ENCODE peak calls at places on chromosomes 5 and 9, in five cellular contexts. A, R, G, D and E are unnamed samples.

GRCh38 chr5:97182571-97183099 is 412 bp downstream of the RIOK2 start:
- DNase-seq in A (no peak), R (no peak), G (peak), D (peak), E (no peak)

GRCh38 chr5:57834829-57835554 is 352.4 kb upstream of the ACTBL2 start:
- DNase-seq in A (peak), R (peak), G (peak), D (peak), E (peak)

GRCh38 chr5:142820447-142820846 is 50.3 kb downstream of the ARHGAP26 start:
- DNase-seq in A (no peak), R (no peak), G (no peak), D (no peak), E (no peak)

GRCh38 chr5:158725223-158725825 is 374.4 kb downstream of the EBF1 start:
- DNase-seq in A (no peak), R (no peak), G (no peak), D (no peak), E (no peak)

GRCh38 chr5:10904862-10905432 is 143.9 kb upstream of the DAP start:
- DNase-seq in A (peak), R (peak), G (no peak), D (no peak), E (peak)

GRCh38 chr5:152464048-152464447 is 59.0 kb upstream of the NMUR2 start:
- DNase-seq in A (no peak), R (no peak), G (no peak), D (no peak), E (peak)

GRCh38 chr5:119943148-119943547 is 313.8 kb downstream of the FAM170A start:
- DNase-seq in A (no peak), R (no peak), G (no peak), D (peak), E (no peak)

GRCh38 chr5:156121234-156121633 is 205.7 kb upstream of the SGCD start:
- DNase-seq in A (no peak), R (no peak), G (no peak), D (peak), E (no peak)

GRCh38 chr5:71740015-71740753 is 21.1 kb downstream of the CARTPT start:
- DNase-seq in A (no peak), R (no peak), G (no peak), D (no peak), E (no peak)

GRCh38 chr9:136858844-136859757 is 7.0 kb downstream of the MAMDC4 start:
- DNase-seq in A (no peak), R (no peak), G (no peak), D (peak), E (peak)

GRCh38 chr9:3490957-3491356 is 34.8 kb downstream of the RFX3 start:
- DNase-seq in A (no peak), R (no peak), G (no peak), D (no peak), E (no peak)

GRCh38 chr5:141617128-141617527 is 1.7 kb downstream of the DIAPH1 start:
- DNase-seq in A (no peak), R (no peak), G (no peak), D (no peak), E (no peak)

GRCh38 chr9:24257726-24258125 is 288.0 kb downstream of the IZUMO3 start:
- DNase-seq in A (no peak), R (no peak), G (no peak), D (peak), E (no peak)

GRCh38 chr9:127833555-127833954 is 20.9 kb downstream of the ENG start:
- DNase-seq in A (no peak), R (no peak), G (no peak), D (no peak), E (no peak)

GRCh38 chr9:37443566-37443965 is 21.1 kb downstream of the GRHPR start:
- DNase-seq in A (no peak), R (no peak), G (no peak), D (no peak), E (no peak)

GRCh38 chr5:179731791-179732411 is 721 bp upstream of the MAML1 start:
- DNase-seq in A (peak), R (no peak), G (no peak), D (peak), E (peak)

GRCh38 chr9:16192403-16193017 is 639.7 kb downstream of the CCDC171 start:
- DNase-seq in A (no peak), R (no peak), G (no peak), D (peak), E (no peak)

GRCh38 chr5:80781356-80781755 is 126.6 kb upstream of the DHFR start:
- DNase-seq in A (no peak), R (no peak), G (no peak), D (peak), E (no peak)

GRCh38 chr5:175652741-175653663 is 4.9 kb upstream of the HRH2 start:
- DNase-seq in A (no peak), R (no peak), G (no peak), D (peak), E (no peak)

GRCh38 chr5:91007780-91008402 is 375.2 kb downstream of the ARRDC3 start:
- DNase-seq in A (no peak), R (no peak), G (no peak), D (no peak), E (no peak)

GRCh38 chr5:160774646-160775313 is 77.2 kb downstream of the ATP10B start:
- DNase-seq in A (no peak), R (peak), G (no peak), D (no peak), E (no peak)

GRCh38 chr9:126375386-126375785 is 48.8 kb downstream of the MVB12B start:
- DNase-seq in A (no peak), R (peak), G (peak), D (peak), E (no peak)

GRCh38 chr9:131747352-131747751 is 7.5 kb upstream of the RAPGEF1 start:
- DNase-seq in A (no peak), R (peak), G (peak), D (peak), E (no peak)

GRCh38 chr9:17229945-17230560 is 95.2 kb downstream of the CNTLN start:
- DNase-seq in A (no peak), R (no peak), G (no peak), D (no peak), E (no peak)

GRCh38 chr5:94375801-94376200 is 242.6 kb downstream of the KIAA0825 start:
- DNase-seq in A (no peak), R (no peak), G (no peak), D (peak), E (no peak)

GRCh38 chr9:75390951-75391350 is 302.6 kb downstream of the OSTF1 start:
- DNase-seq in A (no peak), R (no peak), G (no peak), D (peak), E (no peak)

GRCh38 chr5:120055858-120056257 is 408.2 kb upstream of the PRR16 start:
- DNase-seq in A (no peak), R (no peak), G (no peak), D (peak), E (no peak)

GRCh38 chr5:164013077-164013670 is 507.8 kb downstream of the MAT2B start:
- DNase-seq in A (peak), R (peak), G (peak), D (peak), E (peak)

GRCh38 chr5:96283589-96283988 is 149.5 kb downstream of the PCSK1 start:
- DNase-seq in A (no peak), R (no peak), G (no peak), D (no peak), E (no peak)

GRCh38 chr9:4620046-4620765 is 41.9 kb upstream of the PLPP6 start:
- DNase-seq in A (no peak), R (peak), G (no peak), D (no peak), E (peak)

GRCh38 chr9:2709645-2710101 is 7.6 kb upstream of the KCNV2 start:
- DNase-seq in A (no peak), R (no peak), G (peak), D (no peak), E (no peak)

GRCh38 chr5:134349463-134349862 is 17.5 kb downstream of the CDKL3 start:
- DNase-seq in A (no peak), R (no peak), G (no peak), D (no peak), E (no peak)

GRCh38 chr5:150077996-150078801 is 8.2 kb downstream of the CSF1R start:
- DNase-seq in A (no peak), R (no peak), G (peak), D (no peak), E (peak)

GRCh38 chr9:114606068-114606467 is 5.0 kb upstream of the TMEM268 start:
- DNase-seq in A (no peak), R (no peak), G (peak), D (peak), E (no peak)

GRCh38 chr9:121029469-121029868 is 20.6 kb downstream of the C5 start:
- DNase-seq in A (no peak), R (no peak), G (no peak), D (no peak), E (no peak)

GRCh38 chr9:100427366-100428263 is 672 bp downstream of the MSANTD3 start:
- DNase-seq in A (peak), R (peak), G (no peak), D (peak), E (peak)

GRCh38 chr9:134316444-134317160 is 9.7 kb upstream of the RXRA start:
- DNase-seq in A (no peak), R (no peak), G (peak), D (peak), E (no peak)

DNA sequence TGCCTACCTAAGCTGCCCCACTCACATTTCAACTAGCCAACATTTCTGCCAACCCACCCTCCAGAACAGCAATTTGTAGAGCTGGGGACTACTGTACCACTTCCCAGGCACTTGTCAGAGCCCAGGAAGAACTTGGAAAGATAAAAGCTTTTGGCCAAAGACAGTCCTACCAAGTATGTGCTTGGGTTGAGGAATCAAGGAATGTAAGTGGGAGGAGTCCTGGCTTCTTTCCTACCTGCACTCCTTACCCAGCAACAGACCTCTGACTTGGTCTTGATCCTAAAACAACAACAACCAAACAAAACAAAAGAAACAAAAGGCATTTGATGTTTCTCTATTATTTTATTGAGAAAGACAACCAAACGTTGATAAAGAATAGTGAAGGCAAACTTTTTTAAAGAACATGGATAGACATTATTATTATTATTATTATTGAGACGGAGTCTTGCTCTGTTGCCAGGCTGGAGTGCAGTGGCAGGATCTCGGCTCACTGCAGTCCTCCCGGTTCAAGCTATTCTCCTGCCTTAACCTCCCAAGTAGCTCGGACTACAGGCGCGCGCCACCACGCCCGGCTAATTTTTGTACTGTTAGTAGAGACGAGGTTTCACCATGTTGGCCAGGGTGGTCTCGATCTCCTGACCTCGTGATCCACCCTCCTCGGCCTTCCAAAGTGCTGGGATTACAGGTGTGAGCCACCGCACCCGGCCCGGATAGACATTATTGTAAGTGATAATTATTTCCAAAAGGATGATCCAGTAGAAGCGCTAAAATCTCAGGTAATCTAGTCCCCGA is 33.5 kb downstream of the ANXA2R start:
- DNase-seq in A (no peak), R (no peak), G (no peak), D (peak), E (no peak)
- H3K9ac ChIP-seq in A (no peak), R (no peak), G (no peak), D (no peak), E (no peak)

GRCh38 chr5:100828071-100828689 is 74.9 kb downstream of the ST8SIA4 start:
- DNase-seq in A (no peak), R (no peak), G (no peak), D (peak), E (no peak)
- H3K9ac ChIP-seq in A (no peak), R (no peak), G (no peak), D (no peak), E (no peak)

GRCh38 chr9:76530458-76531100 is 71.6 kb downstream of the GCNT1 start:
- DNase-seq in A (no peak), R (no peak), G (no peak), D (peak), E (no peak)
- H3K9ac ChIP-seq in A (no peak), R (no peak), G (no peak), D (peak), E (no peak)

GRCh38 chr9:22158983-22159382 is 149.9 kb upstream of the CDKN2B start:
- DNase-seq in A (no peak), R (no peak), G (no peak), D (peak), E (no peak)

GRCh38 chr9:22158275-22158674 is 149.2 kb upstream of the CDKN2B start:
- DNase-seq in A (no peak), R (no peak), G (no peak), D (no peak), E (no peak)

GRCh38 chr9:22160235-22160634 is 151.1 kb upstream of the CDKN2B start:
- DNase-seq in A (no peak), R (no peak), G (no peak), D (peak), E (no peak)

GRCh38 chr9:22157831-22158230 is 148.7 kb upstream of the CDKN2B start:
- DNase-seq in A (no peak), R (no peak), G (no peak), D (no peak), E (no peak)

DNA sequence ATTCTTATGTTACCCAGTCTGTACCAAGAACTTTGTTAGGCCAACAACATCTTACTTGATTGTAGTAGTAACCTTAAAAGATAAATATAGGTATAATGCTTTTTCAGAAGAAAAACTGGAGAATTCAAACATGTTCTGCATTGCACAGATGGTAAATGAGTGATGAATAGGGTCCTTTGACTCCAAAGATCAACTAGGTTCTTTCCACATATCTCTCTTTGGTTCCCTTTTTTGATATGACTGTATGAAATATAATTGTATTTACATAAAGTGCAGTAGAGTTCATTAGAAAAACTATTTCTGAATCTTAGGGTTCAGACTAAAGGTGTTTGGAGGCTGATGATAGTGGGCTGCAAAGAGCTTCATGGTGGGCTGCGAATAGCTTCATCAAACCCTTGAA is 150.5 kb upstream of the CDKN2B start:
- DNase-seq in A (no peak), R (no peak), G (no peak), D (no peak), E (no peak)
- H3K9ac ChIP-seq in A (no peak), R (no peak), G (no peak), D (no peak), E (no peak)

GRCh38 chr5:40124367-40124766 is 555.3 kb upstream of the PTGER4 start:
- DNase-seq in A (no peak), R (peak), G (no peak), D (no peak), E (no peak)
- H3K9ac ChIP-seq in A (no peak), R (no peak), G (no peak), D (no peak), E (no peak)

DNA sequence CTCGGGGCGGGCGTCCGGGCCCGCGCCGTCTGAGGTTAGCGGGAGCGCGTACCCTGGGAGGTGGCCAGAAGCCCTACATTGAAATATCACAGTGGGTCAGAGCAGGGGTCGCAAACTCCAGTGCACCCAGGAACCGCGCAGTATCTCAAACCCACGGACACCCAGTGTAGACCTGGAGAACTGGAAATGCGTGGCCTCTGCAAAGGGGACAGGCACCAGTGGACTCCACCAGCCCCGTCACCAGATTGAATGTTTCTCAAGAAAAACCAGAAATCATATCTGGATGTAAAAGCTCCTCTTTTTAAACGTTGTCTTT is 117.6 kb upstream of the SMIM23 start:
- DNase-seq in A (no peak), R (no peak), G (no peak), D (no peak), E (no peak)
- H3K9ac ChIP-seq in A (no peak), R (no peak), G (no peak), D (no peak), E (no peak)

DNA sequence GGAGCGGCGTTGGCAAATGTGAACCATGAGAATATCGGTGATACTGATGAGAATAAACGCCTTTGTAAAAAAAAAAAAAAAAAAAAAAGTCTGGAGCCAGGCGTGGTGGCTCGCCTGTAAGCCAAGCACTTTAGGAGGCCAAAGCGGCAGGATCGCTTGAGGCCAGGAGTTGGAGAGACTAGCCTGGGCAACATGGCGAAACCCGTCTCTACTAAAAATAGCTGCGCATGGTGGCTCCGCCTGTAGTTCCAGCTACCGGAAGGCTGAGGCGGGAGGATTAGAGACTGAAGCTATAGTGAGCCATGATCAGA is 425 bp upstream of the NFX1 start:
- DNase-seq in A (no peak), R (no peak), G (no peak), D (no peak), E (no peak)
- H3K9ac ChIP-seq in A (peak), R (peak), G (peak), D (peak), E (peak)